ENCODE peak calls at places on chromosomes 4 and X, in four cellular contexts. One of them, this sample, is unnamed.

GRCh38 chr4:23736466-23736865 is 153.4 kb downstream of the PPARGC1A start:
- DNase-seq in GM12891: no peak
- DNase-seq in K562: no peak
- DNase-seq in GM12878: no peak
- DNase-seq in this sample: no peak

GRCh38 chr4:74962584-74962983 is 29.7 kb downstream of the PARM1 start:
- DNase-seq in GM12891: no peak
- DNase-seq in K562: no peak
- DNase-seq in GM12878: no peak
- DNase-seq in this sample: no peak

GRCh38 chr4:20422398-20422797 is 170.7 kb downstream of the SLIT2 start:
- DNase-seq in GM12891: no peak
- DNase-seq in K562: peak; percentile 18
- DNase-seq in GM12878: no peak
- DNase-seq in this sample: peak; percentile 39

GRCh38 chr4:3471098-3471760 is 8.1 kb downstream of the DOK7 start:
- DNase-seq in GM12891: no peak
- DNase-seq in K562: no peak
- DNase-seq in GM12878: no peak
- DNase-seq in this sample: no peak

GRCh38 chr4:157005193-157005592 is 33.6 kb upstream of the PDGFC start:
- DNase-seq in GM12891: no peak
- DNase-seq in K562: no peak
- DNase-seq in GM12878: no peak
- DNase-seq in this sample: no peak

GRCh38 chr4:25308761-25309160 is 3.8 kb upstream of the ZCCHC4 start:
- DNase-seq in GM12891: no peak
- DNase-seq in K562: no peak
- DNase-seq in GM12878: no peak
- DNase-seq in this sample: no peak

GRCh38 chrX:150363561-150364346 is 637 bp downstream of the MAMLD1 start:
- DNase-seq in GM12891: no peak
- DNase-seq in K562: no peak
- DNase-seq in GM12878: no peak
- DNase-seq in this sample: no peak

GRCh38 chr4:185709802-185710486 is 102.0 kb downstream of the SORBS2 start:
- DNase-seq in GM12891: no peak
- DNase-seq in K562: no peak
- DNase-seq in GM12878: no peak
- DNase-seq in this sample: no peak

GRCh38 chr4:4462970-4463369 is 76.1 kb downstream of the NSG1 start:
- DNase-seq in GM12891: no peak
- DNase-seq in K562: no peak
- DNase-seq in GM12878: no peak
- DNase-seq in this sample: no peak

GRCh38 chrX:2549874-2550273 is 49.1 kb upstream of the DHRSX start:
- DNase-seq in GM12891: no peak
- DNase-seq in K562: no peak
- DNase-seq in GM12878: no peak
- DNase-seq in this sample: no peak

GRCh38 chrX:65035451-65035779 is 59.2 kb upstream of the ZC4H2 start:
- DNase-seq in GM12891: peak; percentile 1
- DNase-seq in K562: peak; percentile 8
- DNase-seq in GM12878: no peak
- DNase-seq in this sample: no peak

GRCh38 chrX:39507617-39508299 is 590.0 kb downstream of the BCOR start:
- DNase-seq in GM12891: no peak
- DNase-seq in K562: no peak
- DNase-seq in GM12878: no peak
- DNase-seq in this sample: no peak

GRCh38 chrX:103464071-103464773 is 55.1 kb downstream of the RAB40A start:
- DNase-seq in GM12891: no peak
- DNase-seq in K562: peak; percentile 34
- DNase-seq in GM12878: no peak
- DNase-seq in this sample: no peak

DNA sequence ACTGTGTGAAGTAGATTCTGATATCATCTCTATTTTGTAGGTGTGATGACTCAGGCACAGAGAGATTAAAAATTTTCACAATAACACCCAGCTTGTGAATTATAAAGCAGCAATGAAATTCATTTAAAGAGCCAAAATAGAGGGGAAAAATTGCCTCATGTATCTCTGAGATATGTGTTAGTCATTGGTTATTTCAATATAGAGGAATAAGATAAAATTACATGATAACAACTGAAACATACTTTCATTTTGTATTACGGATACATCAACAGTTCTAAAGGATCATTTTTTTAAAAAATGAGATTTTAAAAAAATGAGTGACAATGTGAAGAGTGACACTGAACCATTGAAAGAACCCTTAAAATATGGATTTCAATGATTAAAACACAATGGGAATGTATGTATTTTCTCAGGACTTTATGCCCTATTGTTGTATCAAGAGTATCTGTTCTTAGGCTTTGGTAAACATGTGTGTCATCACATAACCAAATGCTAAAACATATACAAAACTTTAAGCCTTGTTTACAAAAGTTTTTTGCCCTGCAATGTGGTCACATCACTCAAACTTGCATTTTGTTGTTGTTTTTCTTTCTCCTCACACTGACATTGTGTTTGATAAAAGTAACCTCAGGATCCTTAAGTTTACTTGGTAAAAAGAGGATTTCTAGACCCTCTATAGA is 221.3 kb downstream of the ANTXR2 start:
- DNase-seq in GM12891: no peak
- DNase-seq in K562: no peak
- DNase-seq in GM12878: no peak
- DNase-seq in this sample: no peak
- TF ChIP-seq SPI1 in GM12891: no peak
- TF ChIP-seq SPI1 in K562: no peak
- TF ChIP-seq SPI1 in GM12878: no peak
- TF ChIP-seq SPI1 in this sample: no peak

DNA sequence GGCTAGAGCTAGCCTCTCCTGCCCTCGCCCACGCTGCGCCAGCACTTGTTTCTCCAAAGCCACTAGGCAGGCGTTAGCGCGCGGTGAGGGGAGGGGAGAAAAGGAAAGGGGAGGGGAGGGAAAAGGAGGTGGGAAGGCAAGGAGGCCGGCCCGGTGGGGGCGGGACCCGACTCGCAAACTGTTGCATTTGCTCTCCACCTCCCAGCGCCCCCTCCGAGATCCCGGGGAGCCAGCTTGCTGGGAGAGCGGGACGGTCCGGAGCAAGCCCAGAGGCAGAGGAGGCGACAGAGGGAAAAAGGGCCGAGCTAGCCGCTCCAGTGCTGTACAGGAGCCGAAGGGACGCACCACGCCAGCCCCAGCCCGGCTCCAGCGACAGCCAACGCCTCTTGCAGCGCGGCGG is at the start of gene AR:
- DNase-seq in GM12891: no peak
- DNase-seq in K562: no peak
- DNase-seq in GM12878: no peak
- DNase-seq in this sample: no peak
- TF ChIP-seq SPI1 in GM12891: no peak
- TF ChIP-seq SPI1 in K562: no peak
- TF ChIP-seq SPI1 in GM12878: no peak
- TF ChIP-seq SPI1 in this sample: no peak

GRCh38 chr4:80180743-80181142 is 16.6 kb upstream of the PRDM8 start:
- DNase-seq in GM12891: no peak
- DNase-seq in K562: no peak
- DNase-seq in GM12878: no peak
- DNase-seq in this sample: no peak
- TF ChIP-seq SPI1 in GM12891: no peak
- TF ChIP-seq SPI1 in K562: no peak
- TF ChIP-seq SPI1 in GM12878: no peak
- TF ChIP-seq SPI1 in this sample: no peak

GRCh38 chr4:71201817-71202576 is 136.8 kb upstream of the SLC4A4 start:
- DNase-seq in GM12891: no peak
- DNase-seq in K562: peak; percentile 13
- DNase-seq in GM12878: no peak
- DNase-seq in this sample: no peak
- TF ChIP-seq SPI1 in GM12891: no peak
- TF ChIP-seq SPI1 in K562: no peak
- TF ChIP-seq SPI1 in GM12878: no peak
- TF ChIP-seq SPI1 in this sample: no peak

This sample was measured in HL-60.